ENCODE peak calls at places on chromosomes 2 and 18, in eight cellular contexts. X, U, Q, D, K, G, I and T are unnamed samples.

GRCh38 chr2:28490558-28490957 is 5.3 kb upstream of the PLB1 start:
- DNase-seq in X (no peak), U (no peak), Q (no peak), D (no peak), K (no peak), G (no peak), I (no peak), T (peak)

GRCh38 chr2:225223301-225223700 is 176.2 kb upstream of the NYAP2 start:
- DNase-seq in X (no peak), U (no peak), Q (no peak), D (no peak), K (no peak), G (no peak), I (no peak), T (no peak)

GRCh38 chr2:162795312-162795711 is 43.3 kb downstream of the KCNH7 start:
- DNase-seq in X (no peak), U (no peak), Q (no peak), D (no peak), K (no peak), G (peak), I (no peak), T (no peak)

GRCh38 chr2:100541404-100541803 is 21.4 kb upstream of the PDCL3 start:
- DNase-seq in X (no peak), U (no peak), Q (no peak), D (no peak), K (no peak), G (no peak), I (no peak), T (no peak)

GRCh38 chr2:46562451-46562841 is 83.1 kb downstream of the TMEM247 start:
- DNase-seq in X (no peak), U (no peak), Q (no peak), D (no peak), K (no peak), G (no peak), I (no peak), T (no peak)

GRCh38 chr2:134917219-134917957 is 1.2 kb upstream of the CCNT2 start:
- DNase-seq in X (no peak), U (no peak), Q (no peak), D (no peak), K (no peak), G (peak), I (peak), T (no peak)

GRCh38 chr2:208363485-208363884 is 43.1 kb upstream of the PTH2R start:
- DNase-seq in X (no peak), U (peak), Q (peak), D (no peak), K (peak), G (no peak), I (no peak), T (peak)

GRCh38 chr2:3662239-3662638 is 4.2 kb downstream of the ALLC start:
- DNase-seq in X (no peak), U (no peak), Q (no peak), D (no peak), K (no peak), G (no peak), I (no peak), T (no peak)

GRCh38 chr18:10374615-10375295 is 79.7 kb upstream of the APCDD1 start:
- DNase-seq in X (no peak), U (no peak), Q (no peak), D (no peak), K (no peak), G (no peak), I (no peak), T (no peak)

GRCh38 chr2:191036365-191036764 is 22.4 kb upstream of the STAT1 start:
- DNase-seq in X (no peak), U (no peak), Q (no peak), D (no peak), K (no peak), G (no peak), I (no peak), T (peak)

GRCh38 chr2:43605079-43605655 is 9.3 kb upstream of the THADA start:
- DNase-seq in X (no peak), U (peak), Q (peak), D (peak), K (peak), G (peak), I (no peak), T (peak)

GRCh38 chr18:49758263-49758610 is 55.1 kb downstream of the ACAA2 start:
- DNase-seq in X (no peak), U (no peak), Q (no peak), D (no peak), K (no peak), G (no peak), I (no peak), T (no peak)

GRCh38 chr2:140061240-140061639 is 1281.0 kb upstream of the NXPH2 start:
- DNase-seq in X (no peak), U (no peak), Q (no peak), D (no peak), K (no peak), G (no peak), I (no peak), T (no peak)

GRCh38 chr2:227871375-227871788 is at the start of gene DAW1:
- DNase-seq in X (peak), U (peak), Q (peak), D (peak), K (peak), G (peak), I (peak), T (peak)

GRCh38 chr18:30566877-30567276 is 475.7 kb downstream of the DSC3 start:
- DNase-seq in X (no peak), U (no peak), Q (no peak), D (no peak), K (no peak), G (no peak), I (no peak), T (no peak)

GRCh38 chr2:58972737-58973136 is 731.6 kb upstream of the FANCL start:
- DNase-seq in X (no peak), U (no peak), Q (no peak), D (no peak), K (no peak), G (no peak), I (no peak), T (no peak)

GRCh38 chr18:74375999-74376398 is 60.4 kb downstream of the C18orf63 start:
- DNase-seq in X (no peak), U (peak), Q (no peak), D (no peak), K (no peak), G (no peak), I (no peak), T (no peak)

GRCh38 chr2:241041557-241042158 is 43.2 kb downstream of the SNED1 start:
- DNase-seq in X (no peak), U (no peak), Q (no peak), D (no peak), K (no peak), G (no peak), I (no peak), T (no peak)

GRCh38 chr18:64178860-64179259 is 30.0 kb upstream of the LINC00305 start:
- DNase-seq in X (no peak), U (no peak), Q (no peak), D (no peak), K (no peak), G (no peak), I (no peak), T (no peak)

GRCh38 chr2:65576861-65577601 is 144.6 kb upstream of the SPRED2 start:
- DNase-seq in X (no peak), U (peak), Q (peak), D (peak), K (peak), G (no peak), I (no peak), T (peak)

GRCh38 chr18:36186461-36187137 is 698 bp upstream of the MOCOS start:
- DNase-seq in X (no peak), U (peak), Q (peak), D (peak), K (peak), G (peak), I (no peak), T (peak)